ENCODE peak calls at places on chromosomes 16 and 17, in six cellular contexts. N, G, X, W, R and T are unnamed samples.

GRCh38 chr16:85613609-85614337 is 651 bp downstream of the GSE1 start:
- DNase-seq in R (peak), X (peak), W (peak), G (no peak), N (peak), T (peak)

GRCh38 chr16:87207509-87207908 is 109.7 kb downstream of the C16orf95 start:
- DNase-seq in W (no peak), R (no peak), G (peak), X (no peak), N (no peak), T (peak)

GRCh38 chr16:69787883-69788282 is 25.8 kb downstream of the WWP2 start:
- DNase-seq in N (peak), R (peak), X (no peak), G (no peak), W (no peak), T (no peak)

GRCh38 chr17:83026311-83026811 is 53.0 kb upstream of the METRNL start:
- DNase-seq in X (no peak), W (no peak), R (no peak), G (no peak), N (peak), T (no peak)

GRCh38 chr17:66976781-66977201 is 12.3 kb downstream of the CACNG4 start:
- DNase-seq in R (no peak), W (no peak), G (no peak), N (no peak), X (no peak), T (no peak)

GRCh38 chr17:51860934-51861561 is 297.5 kb downstream of the CA10 start:
- DNase-seq in G (no peak), R (peak), N (no peak), W (peak), X (no peak), T (peak)

GRCh38 chr16:22065252-22065651 is 27.1 kb upstream of the VWA3A start:
- DNase-seq in R (no peak), X (no peak), G (no peak), W (peak), N (no peak), T (no peak)

GRCh38 chr17:32185875-32186274 is 43.6 kb downstream of the RHOT1 start:
- DNase-seq in R (no peak), G (peak), W (no peak), N (no peak), X (no peak), T (no peak)

GRCh38 chr17:39576187-39576586 is 31.5 kb downstream of the NEUROD2 start:
- DNase-seq in W (no peak), R (no peak), X (no peak), G (no peak), N (no peak), T (peak)

GRCh38 chr16:31215287-31216115 is 1.4 kb downstream of the PYDC1 start:
- DNase-seq in N (peak), R (peak), W (peak), G (peak), X (no peak), T (peak)

GRCh38 chr16:1037023-1037933 is 35.3 kb upstream of the SSTR5 start:
- DNase-seq in G (peak), N (no peak), X (no peak), W (no peak), R (no peak), T (peak)

GRCh38 chr17:38910325-38910724 is 15.1 kb upstream of the LASP1NB start:
- DNase-seq in X (no peak), W (no peak), G (no peak), R (no peak), N (no peak), T (no peak)

GRCh38 chr16:48965391-48965790 is 316.2 kb downstream of the CBLN1 start:
- DNase-seq in R (no peak), X (no peak), G (peak), W (no peak), N (no peak), T (no peak)

GRCh38 chr16:53502331-53503269 is at the start of gene AKTIP:
- DNase-seq in W (peak), R (peak), G (peak), N (peak), X (peak), T (peak)

GRCh38 chr17:57622327-57622885 is 122.7 kb downstream of the CCDC182 start:
- DNase-seq in N (no peak), W (no peak), R (no peak), G (no peak), X (peak), T (no peak)

GRCh38 chr17:28357061-28357900 is at the start of gene POLDIP2:
- DNase-seq in N (peak), X (peak), G (peak), R (peak), W (peak), T (peak)
- TF ChIP-seq CTCF in N (no peak), X (no peak), G (peak), R (no peak), W (peak), T (no peak)

GRCh38 chr16:19823322-19823721 is 61.3 kb downstream of the GPRC5B start:
- DNase-seq in R (no peak), W (no peak), X (no peak), G (no peak), N (no peak), T (no peak)
- TF ChIP-seq POLR2A in R (no peak), W (no peak), X (no peak), G (no peak), N (no peak), T (no peak)

GRCh38 chr17:75205793-75206163 is 299 bp downstream of the NUP85 start:
- DNase-seq in W (no peak), R (no peak), N (no peak), X (no peak), G (no peak), T (no peak)
- TF ChIP-seq CTCF in W (no peak), R (no peak), N (no peak), X (no peak), G (peak), T (no peak)

GRCh38 chr16:15564619-15565339 is 78.2 kb downstream of the MARF1 start:
- DNase-seq in R (no peak), X (no peak), G (peak), N (no peak), W (no peak), T (no peak)
- TF ChIP-seq POLR2A in R (no peak), X (no peak), G (no peak), N (no peak), W (no peak), T (no peak)

GRCh38 chr17:60107526-60108257 is 29.0 kb upstream of the HEATR6 start:
- DNase-seq in N (no peak), X (no peak), R (no peak), G (no peak), W (peak), T (no peak)
- TF ChIP-seq CTCF in N (no peak), X (no peak), R (no peak), G (no peak), W (no peak), T (no peak)

GRCh38 chr16:89695086-89695874 is 6.2 kb downstream of the SPATA2L start:
- DNase-seq in R (no peak), N (no peak), X (no peak), W (no peak), G (no peak), T (no peak)
- TF ChIP-seq POLR2A in R (no peak), N (no peak), X (no peak), W (no peak), G (no peak), T (no peak)

GRCh38 chr17:34379876-34380275 is 16.8 kb upstream of the CCL1 start:
- DNase-seq in X (no peak), R (no peak), W (no peak), N (no peak), G (no peak), T (no peak)

GRCh38 chr17:34384822-34385605 is 22.0 kb upstream of the CCL1 start:
- DNase-seq in R (no peak), W (no peak), N (no peak), G (no peak), X (no peak), T (no peak)

GRCh38 chr17:34384271-34384670 is 21.2 kb upstream of the CCL1 start:
- DNase-seq in G (no peak), W (no peak), R (no peak), X (no peak), N (no peak), T (no peak)

GRCh38 chr17:34383225-34383615 is 20.2 kb upstream of the CCL1 start:
- DNase-seq in R (no peak), G (no peak), X (no peak), W (no peak), N (no peak), T (no peak)

GRCh38 chr17:34382586-34383224 is 19.7 kb upstream of the CCL1 start:
- DNase-seq in R (peak), W (no peak), X (no peak), G (no peak), N (no peak), T (peak)
- TF ChIP-seq CTCF in R (no peak), W (no peak), X (no peak), G (no peak), N (no peak), T (peak)

GRCh38 chr17:49691086-49691676 is 13.3 kb upstream of the SPOP start:
- DNase-seq in N (no peak), R (peak), G (no peak), W (no peak), X (no peak), T (no peak)
- TF ChIP-seq POLR2A in N (no peak), R (no peak), G (no peak), W (no peak), X (no peak), T (no peak)